ENCODE peak calls at places on chromosomes 13 and 19, in ten cellular contexts. M, P, S, F, O, Z, L, V, U and W are unnamed samples.

GRCh38 chr13:25233861-25234260 is 53.4 kb downstream of the MTMR6 start:
- DNase-seq in F (no peak), U (no peak), S (no peak), M (no peak), O (no peak), Z (no peak), V (no peak), L (no peak), P (no peak), W (no peak)

GRCh38 chr13:44052843-44053607 is 173.3 kb downstream of the LACC1 start:
- DNase-seq in F (peak; percentile 85), V (peak; percentile 69), S (no peak), U (no peak), P (no peak), Z (peak; percentile 63), M (no peak), O (no peak), L (peak; percentile 32), W (no peak)

GRCh38 chr19:54136086-54136863 is 1.3 kb upstream of the CNOT3 start:
- DNase-seq in V (no peak), S (peak; percentile 63), Z (no peak), L (peak; percentile 19), F (peak; percentile 34), P (no peak), U (no peak), M (no peak), O (peak; percentile 80), W (no peak)

GRCh38 chr19:13228561-13228960 is 78.3 kb downstream of the IER2 start:
- DNase-seq in O (peak; percentile 57), S (no peak), U (no peak), M (no peak), Z (no peak), P (no peak), V (no peak), L (no peak), F (no peak), W (no peak)

GRCh38 chr19:45253396-45254027 is 2.4 kb downstream of the MARK4 start:
- DNase-seq in L (peak; percentile 25), F (peak; percentile 35), U (no peak), P (no peak), V (no peak), Z (no peak), M (no peak), O (peak; percentile 56), S (peak; percentile 74), W (no peak)

GRCh38 chr19:40801449-40802299 is 2.7 kb downstream of the EGLN2 start:
- DNase-seq in M (no peak), L (no peak), F (no peak), O (no peak), Z (no peak), P (no peak), V (no peak), U (no peak), S (no peak), W (no peak)

GRCh38 chr19:28519950-28520861 is 692.7 kb downstream of the UQCRFS1 start:
- DNase-seq in S (peak; percentile 38), Z (no peak), U (peak; percentile 11), M (no peak), O (no peak), F (no peak), V (peak; percentile 89), P (no peak), L (peak; percentile 29), W (no peak)

GRCh38 chr13:60147361-60147760 is 16.4 kb downstream of the DIAPH3 start:
- DNase-seq in O (no peak), F (no peak), M (no peak), V (no peak), U (no peak), P (no peak), S (no peak), L (no peak), Z (no peak), W (no peak)

GRCh38 chr13:51935326-51936171 is 73.8 kb downstream of the CCDC70 start:
- DNase-seq in F (no peak), U (peak; percentile 40), O (peak; percentile 58), P (no peak), S (peak; percentile 25), M (no peak), L (peak; percentile 4), Z (peak; percentile 4), V (peak; percentile 52), W (no peak)

GRCh38 chr19:53908106-53908932 is 759 bp upstream of the CACNG7 start:
- DNase-seq in O (peak; percentile 68), Z (peak; percentile 66), L (peak; percentile 46), S (peak; percentile 86), M (peak; percentile 40), U (peak; percentile 89), F (peak; percentile 53), P (no peak), V (peak; percentile 83), W (peak; percentile 36)

GRCh38 chr19:38078302-38078930 is 145.6 kb downstream of the DPF1 start:
- DNase-seq in M (no peak), V (no peak), P (no peak), F (no peak), Z (no peak), L (no peak), S (no peak), U (no peak), O (no peak), W (no peak)

GRCh38 chr19:44732235-44733014 is 16.1 kb upstream of the BCL3 start:
- DNase-seq in S (no peak), V (no peak), M (no peak), F (no peak), P (no peak), L (no peak), O (no peak), Z (no peak), U (no peak), W (no peak)

GRCh38 chr19:35341565-35342225 is 6.0 kb upstream of the FFAR1 start:
- DNase-seq in S (no peak), M (no peak), Z (no peak), L (no peak), F (no peak), O (no peak), U (no peak), V (peak; percentile 23), P (no peak), W (no peak)

GRCh38 chr13:89361909-89362308 is 1690.7 kb downstream of the SLITRK5 start:
- DNase-seq in U (no peak), V (no peak), S (no peak), F (peak; percentile 3), P (no peak), M (no peak), Z (no peak), L (peak; percentile 2), O (no peak), W (no peak)

GRCh38 chr13:32278456-32278855 is 36.7 kb downstream of the ZAR1L start:
- DNase-seq in M (no peak), U (no peak), S (no peak), L (peak; percentile 78), O (no peak), P (no peak), F (peak; percentile 84), Z (peak; percentile 22), V (no peak), W (no peak)

GRCh38 chr19:29445246-29445645 is 80.5 kb upstream of the VSTM2B start:
- DNase-seq in U (no peak), P (no peak), O (no peak), M (no peak), L (no peak), S (no peak), Z (no peak), V (no peak), F (no peak), W (no peak)

GRCh38 chr19:19337120-19337519 is 16.5 kb downstream of the MAU2 start:
- DNase-seq in V (no peak), M (no peak), U (no peak), S (no peak), O (no peak), F (no peak), L (no peak), Z (no peak), P (no peak), W (no peak)

GRCh38 chr13:37656247-37656940 is 57.8 kb upstream of the POSTN start:
- DNase-seq in O (no peak), P (no peak), M (no peak), S (peak; percentile 12), U (no peak), V (no peak), Z (peak; percentile 93), F (peak; percentile 98), L (peak; percentile 99), W (no peak)

GRCh38 chr13:111577956-111578595 is 257.6 kb downstream of the TEX29 start:
- DNase-seq in U (no peak), P (no peak), S (no peak), F (no peak), O (no peak), L (no peak), Z (no peak), M (no peak), V (peak; percentile 60), W (no peak)

GRCh38 chr19:1253514-1254080 is 5.2 kb downstream of the MIDN start:
- DNase-seq in U (no peak), P (no peak), L (no peak), V (no peak), O (no peak), S (no peak), M (no peak), Z (no peak), F (peak; percentile 90), W (no peak)

GRCh38 chr13:39196957-39197644 is 158.8 kb downstream of the NHLRC3 start:
- DNase-seq in F (peak; percentile 1), O (no peak), U (no peak), P (no peak), S (no peak), V (no peak), M (no peak), Z (no peak), L (no peak), W (peak; percentile 18)

GRCh38 chr13:45447050-45447661 is 17.6 kb upstream of the COG3 start:
- DNase-seq in U (no peak), P (no peak), S (no peak), F (no peak), M (no peak), O (no peak), L (no peak), Z (no peak), V (no peak), W (no peak)

GRCh38 chr19:39154626-39155100 is 29.1 kb downstream of the PAK4 start:
- DNase-seq in U (no peak), S (no peak), Z (no peak), L (no peak), M (no peak), V (no peak), F (no peak), O (no peak), P (no peak), W (no peak)

GRCh38 chr13:87827479-87827878 is 156.3 kb downstream of the SLITRK5 start:
- DNase-seq in O (no peak), M (no peak), V (no peak), F (peak; percentile 20), P (no peak), L (peak; percentile 59), Z (no peak), U (peak; percentile 58), S (peak; percentile 26), W (no peak)

GRCh38 chr19:32421589-32422361 is 16.2 kb downstream of the DPY19L3 start:
- DNase-seq in O (no peak), Z (peak; percentile 20), F (peak; percentile 72), M (no peak), S (no peak), V (no peak), U (no peak), L (no peak), P (no peak), W (no peak)

GRCh38 chr13:20699715-20700114 is 3.8 kb upstream of the IL17D start:
- DNase-seq in P (no peak), L (no peak), O (no peak), M (no peak), U (no peak), F (no peak), V (no peak), S (no peak), Z (no peak), W (no peak)